ENCODE peak calls at places on chromosomes 11 and 22, in four cellular contexts. Q is CD8-positive, alpha-beta T cell; G is glutamatergic neuron; R is A549. B is an unnamed sample.

GRCh38 chr22:30294066-30294465 is 4.8 kb upstream of the CASTOR1 start:
- DNase-seq in Q (no peak), G (no peak), R (no peak), B (no peak)

GRCh38 chr22:24516301-24516737 is 21.2 kb downstream of the UPB1 start:
- DNase-seq in Q (no peak), G (no peak), R (peak), B (no peak)

GRCh38 chr11:91421586-91421985 is 803.0 kb upstream of the FAT3 start:
- DNase-seq in Q (no peak), G (peak), R (no peak), B (no peak)

GRCh38 chr11:134170177-134170908 is 53.4 kb downstream of the NCAPD3 start:
- DNase-seq in Q (no peak), G (no peak), R (no peak), B (no peak)

GRCh38 chr11:57456960-57457642 is 3.2 kb upstream of the RTN4RL2 start:
- DNase-seq in Q (peak), G (peak), R (peak), B (peak)

GRCh38 chr11:133570376-133570775 is 38.1 kb upstream of the OPCML start:
- DNase-seq in Q (no peak), G (no peak), R (peak), B (no peak)

GRCh38 chr11:1505480-1505879 is 18.9 kb upstream of the MOB2 start:
- DNase-seq in Q (no peak), G (no peak), R (no peak), B (no peak)

GRCh38 chr22:38732251-38732815 is 23.5 kb downstream of the SUN2 start:
- DNase-seq in Q (no peak), G (no peak), R (no peak), B (no peak)

GRCh38 chr11:129894281-129895125 is 875 bp downstream of the NFRKB start:
- DNase-seq in Q (no peak), G (no peak), R (no peak), B (no peak)

GRCh38 chr11:9078113-9079041 is 13.0 kb downstream of the SCUBE2 start:
- DNase-seq in Q (no peak), G (no peak), R (no peak), B (no peak)

GRCh38 chr22:36191106-36191836 is 10.3 kb downstream of the APOL4 start:
- DNase-seq in Q (no peak), G (no peak), R (no peak), B (no peak)

GRCh38 chr22:29043906-29044575 is 17.6 kb downstream of the C22orf31 start:
- DNase-seq in Q (no peak), G (no peak), R (no peak), B (no peak)

GRCh38 chr11:121722431-121723256 is 269.9 kb upstream of the SORL1-AS1 start:
- DNase-seq in Q (no peak), G (peak), R (no peak), B (peak)

GRCh38 chr11:121109916-121110656 is 9.0 kb downstream of the TECTA start:
- DNase-seq in Q (no peak), G (no peak), R (no peak), B (no peak)

GRCh38 chr11:125376856-125377255 is 119.2 kb downstream of the FEZ1 start:
- DNase-seq in Q (no peak), G (no peak), R (no peak), B (no peak)

GRCh38 chr11:76506833-76507232 is 62.0 kb downstream of the EMSY start:
- DNase-seq in Q (no peak), G (no peak), R (no peak), B (no peak)

GRCh38 chr22:25104367-25104766 is 95.3 kb upstream of the CRYBB3 start:
- DNase-seq in Q (no peak), G (no peak), R (no peak), B (no peak)

GRCh38 chr11:19560156-19560555 is 152.5 kb upstream of the NAV2 start:
- DNase-seq in Q (no peak), G (no peak), R (no peak), B (no peak)

GRCh38 chr11:19558189-19558986 is 154.2 kb upstream of the NAV2 start:
- DNase-seq in Q (no peak), G (no peak), R (no peak), B (no peak)

GRCh38 chr11:19559746-19560145 is 152.9 kb upstream of the NAV2 start:
- DNase-seq in Q (no peak), G (no peak), R (no peak), B (no peak)

GRCh38 chr11:19557185-19557584 is 155.5 kb upstream of the NAV2 start:
- DNase-seq in Q (no peak), G (no peak), R (no peak), B (no peak)

GRCh38 chr11:19557720-19558140 is 154.9 kb upstream of the NAV2 start:
- DNase-seq in Q (peak), G (peak), R (peak), B (peak)
- TF ChIP-seq CTCF in Q (peak), G (peak), R (peak), B (peak)

GRCh38 chr11:102534261-102534872 is 3.8 kb upstream of the MMP7 start:
- DNase-seq in Q (no peak), G (no peak), R (no peak), B (no peak)
- TF ChIP-seq CTCF in Q (no peak), G (no peak), R (no peak), B (no peak)

GRCh38 chr11:106133529-106133928 is 56.1 kb downstream of the AASDHPPT start:
- DNase-seq in Q (no peak), G (no peak), R (no peak), B (no peak)
- TF ChIP-seq CTCF in Q (no peak), G (no peak), R (peak), B (no peak)

GRCh38 chr11:74504100-74504691 is 10.7 kb upstream of the LIPT2 start:
- DNase-seq in Q (no peak), G (no peak), R (peak), B (no peak)
- TF ChIP-seq CTCF in Q (no peak), G (no peak), R (no peak), B (no peak)

DNA sequence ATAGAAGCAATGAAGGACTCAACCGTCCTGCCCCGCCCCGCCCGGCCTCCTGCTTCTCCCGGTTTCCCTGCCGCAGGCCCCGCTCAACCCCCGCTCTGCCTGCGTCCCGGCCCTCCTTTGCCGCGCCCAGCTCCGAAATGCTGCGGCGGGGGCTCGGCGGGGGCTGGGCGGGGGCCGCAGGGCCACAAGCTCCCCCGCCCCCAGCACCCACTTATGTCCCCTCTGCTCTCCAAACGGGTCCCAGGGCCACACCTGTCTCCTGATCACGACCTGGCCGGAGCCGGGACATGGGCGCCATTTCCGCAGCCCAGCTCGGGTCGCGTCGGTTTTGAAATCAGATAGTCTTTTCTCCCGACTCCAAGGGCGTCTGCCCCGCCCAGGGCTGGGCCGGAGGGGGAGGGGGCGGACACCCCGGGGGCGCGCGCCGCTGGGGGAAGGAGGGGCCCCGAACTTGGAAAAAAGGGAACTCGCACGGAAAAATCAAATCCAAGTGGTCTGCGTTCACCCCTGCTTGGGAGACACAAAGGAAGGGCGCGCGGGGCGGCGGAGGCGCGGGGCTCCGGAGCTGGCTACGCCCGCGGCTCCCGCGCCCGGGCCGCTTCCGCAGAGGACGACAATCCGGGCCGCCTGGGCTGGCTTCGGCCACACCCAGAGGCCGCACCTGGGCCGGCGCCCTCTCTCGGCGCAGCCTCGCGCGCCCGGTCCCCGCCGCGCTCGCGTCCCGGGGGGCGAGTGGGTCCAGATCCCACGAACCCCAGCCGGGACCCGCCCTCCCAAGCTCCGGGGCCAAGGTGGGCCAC is 70.5 kb upstream of the EP300 start:
- DNase-seq in Q (peak), G (peak), R (peak), B (peak)
- TF ChIP-seq CTCF in Q (no peak), G (no peak), R (peak), B (peak)

DNA sequence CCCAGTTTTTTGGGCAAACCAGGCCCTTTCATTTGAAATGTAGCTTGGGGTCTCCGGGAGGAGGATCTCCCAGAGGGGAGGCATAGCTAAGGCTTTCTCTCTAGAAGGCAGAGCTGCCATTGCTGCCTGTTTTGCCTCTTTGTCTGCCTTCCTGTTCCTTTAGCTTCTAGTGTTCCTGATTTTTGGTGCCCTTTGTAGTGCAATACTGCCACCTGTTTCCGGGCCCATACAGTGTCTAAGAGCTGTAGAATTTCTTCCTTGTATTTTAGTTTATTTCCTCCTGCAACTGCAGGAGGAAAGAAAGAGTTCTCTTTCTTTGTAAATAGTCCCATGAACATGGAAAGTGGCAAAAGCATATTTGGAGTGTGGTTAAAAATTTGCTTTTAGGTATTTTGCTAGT is 19.3 kb upstream of the GLYATL1 start:
- DNase-seq in Q (no peak), G (no peak), R (no peak), B (no peak)
- TF ChIP-seq CTCF in Q (no peak), G (no peak), R (no peak), B (no peak)